ENCODE peak calls at places on chromosome 17, in four cellular contexts. U is activated CD4-positive, alpha-beta T cell treated with anti-CD3 and anti-CD28 coated beads, Interleukin-2, amount 50 U/mL, for 1 hour; A is EH; K is HEK293T. I is an unnamed sample.

GRCh38 chr17:28193241-28193640 is 125.8 kb upstream of the TMEM97 start:
- DNase-seq in U (no peak), A (no peak), K (no peak), I (no peak)

GRCh38 chr17:61875285-61875684 is 12.0 kb upstream of the BRIP1 start:
- DNase-seq in U (no peak), A (no peak), K (no peak), I (no peak)

GRCh38 chr17:76725580-76726230 is 701 bp downstream of the JMJD6 start:
- DNase-seq in U (peak; percentile 59), A (peak; percentile 67), K (peak; percentile 58), I (no peak)

GRCh38 chr17:61185385-61185784 is 214.3 kb upstream of the TBX2 start:
- DNase-seq in U (no peak), A (no peak), K (no peak), I (no peak)

GRCh38 chr17:50790619-50791018 is 23.3 kb upstream of the ANKRD40CL start:
- DNase-seq in U (no peak), A (no peak), K (no peak), I (no peak)

GRCh38 chr17:78664476-78665384 is 87.5 kb upstream of the DNAH17 start:
- DNase-seq in U (no peak), A (peak; percentile 15), K (no peak), I (peak; percentile 51)

GRCh38 chr17:76688165-76688622 is 22.6 kb downstream of the MXRA7 start:
- DNase-seq in U (no peak), A (peak; percentile 47), K (no peak), I (no peak)

GRCh38 chr17:45149037-45149668 is 878 bp downstream of the HEXIM1 start:
- DNase-seq in U (peak; percentile 70), A (peak; percentile 88), K (peak; percentile 66), I (peak; percentile 77)

GRCh38 chr17:30274887-30275286 is 16.9 kb downstream of the BLMH start:
- DNase-seq in U (no peak), A (no peak), K (no peak), I (peak; percentile 6)

GRCh38 chr17:77281024-77281903 is 140.5 kb downstream of the SEC14L1 start:
- DNase-seq in U (peak; percentile 62), A (peak; percentile 48), K (peak; percentile 90), I (no peak)

I was measured in fibroblast of mammary gland.